ENCODE peak calls at places on chromosomes 12 and 14, in nine cellular contexts. I is GM23338, M is stomach, Y is upper lobe of left lung, G is brain microvascular endothelial cell, S is IMR-90, T is mesenchymal stem cell, L is PC-3, A is suprapubic skin. U is an unnamed sample.
A peak's percentile ranks its signal among the peaks of the same experiment; 100 is the strongest.

GRCh38 chr14:58014778-58015177 is 137.2 kb downstream of the ARMH4 start:
- DNase-seq in I (peak; percentile 2), L (no peak), G (no peak), S (no peak), A (no peak), M (no peak), T (no peak), Y (no peak), U (no peak)

GRCh38 chr14:104203071-104203425 is 64.7 kb downstream of the KIF26A start:
- DNase-seq in S (no peak), I (no peak), L (no peak), Y (peak; percentile 49), T (no peak), A (no peak), G (no peak), M (no peak), U (no peak)

GRCh38 chr12:109530301-109530685 is 43.0 kb downstream of the MMAB start:
- DNase-seq in G (no peak), M (no peak), S (no peak), A (no peak), I (no peak), L (no peak), Y (no peak), T (no peak), U (no peak)

GRCh38 chr12:72872986-72873385 is 600.8 kb downstream of the TRHDE start:
- DNase-seq in S (no peak), T (no peak), L (no peak), G (no peak), I (peak; percentile 20), Y (no peak), A (no peak), M (no peak), U (no peak)

GRCh38 chr12:54984602-54985376 is at the start of gene TESPA1:
- DNase-seq in M (peak; percentile 54), A (peak; percentile 61), T (no peak), G (no peak), Y (no peak), I (no peak), L (no peak), S (no peak), U (no peak)

GRCh38 chr14:38420045-38420444 is 164.2 kb upstream of the CLEC14A start:
- DNase-seq in A (no peak), L (no peak), S (peak; percentile 46), Y (no peak), I (no peak), M (no peak), T (no peak), G (no peak), U (no peak)

GRCh38 chr12:60205500-60205899 is 609.7 kb downstream of the SLC16A7 start:
- DNase-seq in A (no peak), L (peak; percentile 69), S (peak; percentile 41), T (peak; percentile 7), G (no peak), I (peak; percentile 30), M (no peak), Y (no peak), U (peak; percentile 37)

GRCh38 chr12:70366581-70367267 is 634 bp downstream of the KCNMB4 start:
- DNase-seq in Y (peak; percentile 86), G (peak; percentile 20), I (peak; percentile 68), M (peak; percentile 40), A (peak; percentile 61), T (peak; percentile 48), L (peak; percentile 52), S (peak; percentile 31), U (peak; percentile 38)

GRCh38 chr14:103127356-103127755 is 4.1 kb downstream of the TNFAIP2 start:
- DNase-seq in A (no peak), L (no peak), M (no peak), I (no peak), Y (no peak), G (no peak), T (no peak), S (no peak), U (no peak)

GRCh38 chr14:94021416-94022157 is 4.6 kb upstream of the OTUB2 start:
- DNase-seq in G (no peak), T (no peak), A (no peak), L (no peak), I (no peak), Y (no peak), M (no peak), S (no peak), U (no peak)

GRCh38 chr14:68864301-68864810 is 71.5 kb upstream of the ZFP36L1 start:
- DNase-seq in S (no peak), I (no peak), A (no peak), T (no peak), G (no peak), L (no peak), Y (no peak), M (no peak), U (no peak)

GRCh38 chr12:59085680-59086079 is 165.4 kb upstream of the LRIG3 start:
- DNase-seq in S (no peak), Y (no peak), T (no peak), G (no peak), A (no peak), I (no peak), M (no peak), L (no peak), U (no peak)
- H3K4me3 ChIP-seq in S (no peak overlapping the region), Y (no peak overlapping the region), T (no peak overlapping the region), G (no peak overlapping the region), A (no peak overlapping the region), I (no peak overlapping the region), M (no peak overlapping the region), L (no peak overlapping the region), U (no peak overlapping the region)

GRCh38 chr14:23481992-23482813 is 12.7 kb downstream of the NGDN start:
- DNase-seq in S (no peak), L (no peak), G (no peak), A (no peak), Y (no peak), I (peak; percentile 73), T (no peak), M (no peak), U (no peak)

GRCh38 chr14:23483216-23483854 is 13.8 kb downstream of the NGDN start:
- DNase-seq in S (peak; percentile 13), A (no peak), G (peak; percentile 11), I (peak; percentile 93), L (peak; percentile 15), Y (no peak), T (peak; percentile 22), M (no peak), U (no peak)

GRCh38 chr14:23481362-23481970 is 12.0 kb downstream of the NGDN start:
- DNase-seq in S (peak; percentile 23), L (peak; percentile 22), I (peak; percentile 83), T (peak; percentile 26), G (no peak), Y (no peak), M (no peak), A (no peak), U (no peak)

GRCh38 chr14:23485311-23485710 is 15.8 kb downstream of the NGDN start:
- DNase-seq in T (no peak), I (peak; percentile 54), G (no peak), M (no peak), S (no peak), L (no peak), A (no peak), Y (no peak), U (no peak)

DNA sequence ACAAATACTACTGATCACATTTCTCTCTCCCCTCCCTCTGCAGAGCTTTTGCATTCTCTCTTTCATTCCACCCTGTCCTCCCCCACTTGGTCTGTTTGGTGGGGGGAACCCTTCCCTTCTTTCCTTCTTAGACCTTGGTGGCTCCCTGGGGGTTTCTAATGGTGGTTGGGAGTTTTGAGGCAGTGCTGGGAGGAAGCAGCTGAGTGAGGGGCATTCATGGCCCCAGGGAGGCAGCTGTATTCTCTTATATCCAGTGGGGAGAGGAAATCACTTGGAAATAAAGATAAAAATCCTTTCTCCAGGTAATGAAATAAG is 13.3 kb downstream of the NGDN start:
- DNase-seq in M (no peak), T (no peak), G (no peak), L (no peak), Y (no peak), I (no peak), A (no peak), S (no peak), U (no peak)
- H3K36me3 ChIP-seq in M (peaks cover 11% of the 10 kb centered on the region), T (peaks cover 77% of the 10 kb centered on the region), G (peaks cover 6% of the 10 kb centered on the region), L (peaks cover 44% of the 10 kb centered on the region), Y (peaks cover 5% of the 10 kb centered on the region), I (no peaks in the 10 kb centered on the region), A (peaks cover 33% of the 10 kb centered on the region), S (peaks cover 7% of the 10 kb centered on the region), U (peaks cover 4% of the 10 kb centered on the region)

DNA sequence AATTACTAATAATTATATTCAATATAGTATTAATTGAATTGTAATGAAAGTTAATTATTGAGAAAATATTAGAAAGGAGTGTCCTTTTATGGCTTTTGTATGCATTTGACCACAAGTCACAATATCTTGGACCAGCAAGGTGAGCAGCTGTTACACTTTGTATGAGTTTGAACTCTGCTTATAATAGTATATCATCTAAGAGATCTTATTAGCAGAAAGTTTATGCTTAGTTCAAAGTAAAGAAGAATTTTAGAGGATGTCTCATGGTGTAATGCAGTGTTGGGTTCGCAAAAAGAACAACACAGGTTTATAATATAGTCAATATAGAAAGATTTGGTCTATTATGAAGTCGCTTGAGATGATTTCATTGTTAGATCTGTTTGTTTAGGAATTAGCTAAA is 2.0 kb upstream of the TRIM9 start:
- DNase-seq in A (no peak), T (no peak), G (no peak), L (no peak), M (no peak), Y (no peak), S (no peak), I (no peak), U (no peak)
- H3K27me3 ChIP-seq in A (peaks cover 21% of the 10 kb centered on the region), T (peaks cover 16% of the 10 kb centered on the region), G (peaks cover 12% of the 10 kb centered on the region), L (peaks cover 6% of the 10 kb centered on the region), M (peaks cover 36% of the 10 kb centered on the region), Y (no peaks in the 10 kb centered on the region), S (peaks cover 37% of the 10 kb centered on the region), I (peaks cover 58% of the 10 kb centered on the region), U (peaks cover 4% of the 10 kb centered on the region)

GRCh38 chr14:71995741-71996140 is 63.5 kb downstream of the RGS6 start:
- DNase-seq in G (no peak), A (no peak), M (no peak), S (no peak), L (no peak), I (no peak), T (no peak), Y (no peak), U (no peak)
- H3K4me3 ChIP-seq in G (no peak overlapping the region), A (no peak overlapping the region), M (no peak overlapping the region), S (no peak overlapping the region), L (no peak overlapping the region), I (no peak overlapping the region), T (no peak overlapping the region), Y (no peak overlapping the region), U (no peak overlapping the region)

GRCh38 chr14:30655658-30656057 is 33.5 kb downstream of the SCFD1 start:
- DNase-seq in A (no peak), I (no peak), G (no peak), M (no peak), T (no peak), Y (no peak), S (no peak), L (no peak), U (no peak)

GRCh38 chr14:30658645-30659044 is 36.5 kb downstream of the SCFD1 start:
- DNase-seq in A (no peak), Y (no peak), T (no peak), S (no peak), L (no peak), G (no peak), M (no peak), I (no peak), U (no peak)

GRCh38 chr14:30657050-30657449 is 34.9 kb downstream of the SCFD1 start:
- DNase-seq in M (no peak), L (no peak), S (no peak), T (no peak), Y (no peak), A (no peak), I (no peak), G (no peak), U (no peak)

GRCh38 chr14:30656190-30656632 is 34.1 kb downstream of the SCFD1 start:
- DNase-seq in L (peak; percentile 57), I (peak; percentile 73), T (peak; percentile 53), Y (no peak), A (no peak), M (no peak), S (peak; percentile 26), G (peak; percentile 27), U (no peak)

GRCh38 chr14:30657606-30658163 is 35.6 kb downstream of the SCFD1 start:
- DNase-seq in L (peak; percentile 35), T (no peak), M (no peak), A (no peak), G (no peak), Y (no peak), I (peak; percentile 39), S (peak; percentile 7), U (no peak)
- H3K36me3 ChIP-seq in L (peaks cover 39% of the 10 kb centered on the region), T (peaks cover 90% of the 10 kb centered on the region), M (peaks cover 14% of the 10 kb centered on the region), A (peaks cover 55% of the 10 kb centered on the region), G (peaks cover 49% of the 10 kb centered on the region), Y (no peaks in the 10 kb centered on the region), I (peaks cover 13% of the 10 kb centered on the region), S (peaks cover 34% of the 10 kb centered on the region), U (peaks cover 44% of the 10 kb centered on the region)